ENCODE peak calls at places on chromosome X, in seven cellular contexts. L, T, V, Z, O, E and F are unnamed samples.

GRCh38 chrX:114581528-114582263 is 2.2 kb upstream of the HTR2C start:
- DNase-seq in V (no peak), L (no peak), T (no peak), E (no peak), Z (no peak), O (no peak), F (no peak)

GRCh38 chrX:11374570-11374969 is 81.4 kb downstream of the AMELX start:
- DNase-seq in E (no peak), Z (no peak), V (no peak), O (no peak), L (no peak), T (no peak), F (no peak)

GRCh38 chrX:108511721-108512120 is 72.1 kb downstream of the COL4A5 start:
- DNase-seq in E (peak; percentile 52), V (no peak), O (no peak), Z (no peak), T (peak; percentile 45), L (peak; percentile 54), F (no peak)

GRCh38 chrX:30822068-30822671 is 66.9 kb downstream of the TAB3 start:
- DNase-seq in T (no peak), O (no peak), V (no peak), L (peak; percentile 10), E (peak; percentile 15), Z (no peak), F (no peak)

GRCh38 chrX:125131146-125131545 is 188.5 kb upstream of the TEX13C start:
- DNase-seq in T (no peak), O (no peak), E (no peak), V (no peak), Z (no peak), L (no peak), F (no peak)

GRCh38 chrX:7145454-7145853 is 2.1 kb upstream of the STS start:
- DNase-seq in V (no peak), O (no peak), Z (no peak), L (no peak), E (no peak), T (no peak), F (no peak)

GRCh38 chrX:5113128-5113527 is 1115.5 kb downstream of the NLGN4X start:
- DNase-seq in E (peak; percentile 29), Z (no peak), T (no peak), L (no peak), V (no peak), O (no peak), F (no peak)

GRCh38 chrX:154017766-154018517 is 1.8 kb downstream of the IRAK1 start:
- DNase-seq in Z (no peak), T (no peak), L (no peak), O (no peak), E (no peak), V (no peak), F (no peak)

GRCh38 chrX:27598312-27598711 is 8.2 kb downstream of the DCAF8L2 start:
- DNase-seq in T (peak; percentile 51), E (peak; percentile 57), L (no peak), O (no peak), V (no peak), Z (no peak), F (no peak)

GRCh38 chrX:56986138-56986537 is 9.2 kb downstream of the SPIN3 start:
- DNase-seq in T (no peak), Z (no peak), O (no peak), E (peak; percentile 11), V (no peak), L (no peak), F (no peak)

GRCh38 chrX:70260104-70260503 is at the start of gene P2RY4:
- DNase-seq in T (no peak), O (no peak), E (no peak), V (no peak), L (no peak), Z (no peak), F (no peak)

GRCh38 chrX:70257599-70258288 is 2.3 kb downstream of the P2RY4 start:
- DNase-seq in V (no peak), Z (no peak), T (no peak), L (no peak), E (no peak), O (no peak), F (no peak)

GRCh38 chrX:70264784-70265183 is 3.4 kb upstream of the ARR3 start:
- DNase-seq in L (peak; percentile 10), E (peak; percentile 2), V (no peak), O (no peak), Z (no peak), T (no peak), F (no peak)

GRCh38 chrX:70268034-70268433 is at the start of gene ARR3:
- DNase-seq in T (no peak), V (no peak), E (no peak), L (no peak), Z (no peak), O (no peak), F (no peak)

GRCh38 chrX:70262952-70263567 is 3.1 kb upstream of the P2RY4 start:
- DNase-seq in O (no peak), E (peak; percentile 51), V (peak; percentile 23), L (peak; percentile 43), T (peak; percentile 40), Z (no peak), F (no peak)
- TF ChIP-seq CTCF in O (peak; percentile 66), E (peak; percentile 66), V (peak; percentile 46), L (peak; percentile 67), T (peak; percentile 69), Z (no peak), F (peak; percentile 6)

GRCh38 chrX:1391707-1392375 is at the start of gene SLC25A6:
- DNase-seq in O (peak; percentile 86), E (peak; percentile 98), V (peak; percentile 99), Z (peak; percentile 100), T (peak; percentile 95), L (peak; percentile 94), F (peak; percentile 98)
- TF ChIP-seq CTCF in O (no peak), E (no peak), V (no peak), Z (no peak), T (no peak), L (no peak), F (no peak)

GRCh38 chrX:1053072-1053471 is 159.4 kb downstream of the CRLF2 start:
- DNase-seq in V (no peak), Z (no peak), O (no peak), L (no peak), T (no peak), E (no peak), F (no peak)
- TF ChIP-seq CTCF in V (no peak), Z (no peak), O (no peak), L (no peak), T (no peak), E (no peak), F (no peak)

GRCh38 chrX:22192419-22193086 is 80.2 kb upstream of the CBLL2 start:
- DNase-seq in E (peak; percentile 67), T (peak; percentile 64), Z (peak; percentile 52), L (peak; percentile 66), V (peak; percentile 78), O (peak; percentile 36), F (peak; percentile 86)
- TF ChIP-seq CTCF in E (peak; percentile 68), T (peak; percentile 77), Z (peak; percentile 47), L (peak; percentile 77), V (peak; percentile 59), O (peak; percentile 45), F (peak; percentile 91)

GRCh38 chrX:107324493-107325310 is 118.3 kb downstream of the DNAAF6 start:
- DNase-seq in T (peak; percentile 13), Z (peak; percentile 16), E (peak; percentile 26), V (peak; percentile 39), L (peak; percentile 14), O (no peak), F (no peak)
- TF ChIP-seq CTCF in T (peak; percentile 14), Z (no peak), E (peak; percentile 26), V (peak; percentile 13), L (peak; percentile 24), O (peak; percentile 35), F (no peak)

GRCh38 chrX:131841496-131842410 is 181.3 kb upstream of the STK26 start:
- DNase-seq in V (peak; percentile 45), O (peak; percentile 40), L (peak; percentile 54), Z (no peak), E (peak; percentile 62), T (peak; percentile 60), F (peak; percentile 10)
- TF ChIP-seq CTCF in V (peak; percentile 53), O (peak; percentile 67), L (peak; percentile 90), Z (peak; percentile 83), E (peak; percentile 69), T (peak; percentile 92), F (peak; percentile 91)

GRCh38 chrX:110440016-110440805 is 81.6 kb downstream of the RTL9 start:
- DNase-seq in O (no peak), T (no peak), L (no peak), Z (no peak), V (no peak), E (no peak), F (no peak)

GRCh38 chrX:110448459-110448858 is 89.8 kb downstream of the RTL9 start:
- DNase-seq in V (no peak), L (no peak), O (no peak), T (no peak), E (no peak), Z (no peak), F (no peak)

GRCh38 chrX:110437686-110438085 is 79.0 kb downstream of the RTL9 start:
- DNase-seq in Z (no peak), T (no peak), O (no peak), E (no peak), V (no peak), L (no peak), F (no peak)

GRCh38 chrX:110444996-110445395 is 86.3 kb downstream of the RTL9 start:
- DNase-seq in E (no peak), Z (no peak), T (no peak), O (no peak), V (no peak), L (no peak), F (no peak)

GRCh38 chrX:110442631-110443030 is 84.0 kb downstream of the RTL9 start:
- DNase-seq in L (peak; percentile 36), V (no peak), O (no peak), E (peak; percentile 18), T (peak; percentile 14), Z (no peak), F (no peak)
- TF ChIP-seq CTCF in L (peak; percentile 39), V (no peak), O (no peak), E (peak; percentile 20), T (peak; percentile 28), Z (no peak), F (no peak)

GRCh38 chrX:13747836-13748235 is 13.3 kb downstream of the OFD1 start:
- DNase-seq in Z (no peak), L (peak; percentile 81), V (peak; percentile 57), E (peak; percentile 78), O (peak; percentile 37), T (peak; percentile 87), F (no peak)
- TF ChIP-seq CTCF in Z (no peak), L (peak; percentile 62), V (peak; percentile 39), E (peak; percentile 52), O (peak; percentile 31), T (peak; percentile 71), F (peak; percentile 33)